ENCODE peak calls at places on chromosomes 6 and 20, in six cellular contexts. One of them, this sample, is unnamed.

GRCh38 chr20:5662769-5663168 is 87.4 kb upstream of the SHLD1 start:
- DNase-seq in astrocyte: no peak
- DNase-seq in activated CD4-positive, alpha-beta T cell treated with anti-CD3 and anti-CD28 coated beads, Interleukin-2, amount 50 U/mL, for 1 hour: no peak
- DNase-seq in stimulated activated CD8-positive, alpha-beta memory T cell treated with anti-CD3 and anti-CD28 coated beads, Interleukin-15, amount 100 ng/mL, for 4 hours: no peak
- DNase-seq in activated T-cell treated with anti-CD3 and anti-CD28 coated beads for 1 hour: no peak
- DNase-seq in fibroblast of the conjunctiva: no peak
- DNase-seq in this sample: no peak

GRCh38 chr6:39453236-39453635 is 130.7 kb upstream of the KCNK16 start:
- DNase-seq in astrocyte: peak; percentile 55
- DNase-seq in activated CD4-positive, alpha-beta T cell treated with anti-CD3 and anti-CD28 coated beads, Interleukin-2, amount 50 U/mL, for 1 hour: no peak
- DNase-seq in stimulated activated CD8-positive, alpha-beta memory T cell treated with anti-CD3 and anti-CD28 coated beads, Interleukin-15, amount 100 ng/mL, for 4 hours: no peak
- DNase-seq in activated T-cell treated with anti-CD3 and anti-CD28 coated beads for 1 hour: no peak
- DNase-seq in fibroblast of the conjunctiva: no peak
- DNase-seq in this sample: no peak

GRCh38 chr6:8240316-8240715 is 138.0 kb upstream of the EEF1E1 start:
- DNase-seq in astrocyte: no peak
- DNase-seq in activated CD4-positive, alpha-beta T cell treated with anti-CD3 and anti-CD28 coated beads, Interleukin-2, amount 50 U/mL, for 1 hour: no peak
- DNase-seq in stimulated activated CD8-positive, alpha-beta memory T cell treated with anti-CD3 and anti-CD28 coated beads, Interleukin-15, amount 100 ng/mL, for 4 hours: no peak
- DNase-seq in activated T-cell treated with anti-CD3 and anti-CD28 coated beads for 1 hour: no peak
- DNase-seq in fibroblast of the conjunctiva: no peak
- DNase-seq in this sample: no peak

GRCh38 chr20:63874254-63874653 is 9.2 kb downstream of the TPD52L2 start:
- DNase-seq in astrocyte: no peak
- DNase-seq in activated CD4-positive, alpha-beta T cell treated with anti-CD3 and anti-CD28 coated beads, Interleukin-2, amount 50 U/mL, for 1 hour: no peak
- DNase-seq in stimulated activated CD8-positive, alpha-beta memory T cell treated with anti-CD3 and anti-CD28 coated beads, Interleukin-15, amount 100 ng/mL, for 4 hours: no peak
- DNase-seq in activated T-cell treated with anti-CD3 and anti-CD28 coated beads for 1 hour: no peak
- DNase-seq in fibroblast of the conjunctiva: no peak
- DNase-seq in this sample: no peak

GRCh38 chr20:17803765-17804164 is 104.0 kb downstream of the BANF2 start:
- DNase-seq in astrocyte: no peak
- DNase-seq in activated CD4-positive, alpha-beta T cell treated with anti-CD3 and anti-CD28 coated beads, Interleukin-2, amount 50 U/mL, for 1 hour: no peak
- DNase-seq in stimulated activated CD8-positive, alpha-beta memory T cell treated with anti-CD3 and anti-CD28 coated beads, Interleukin-15, amount 100 ng/mL, for 4 hours: no peak
- DNase-seq in activated T-cell treated with anti-CD3 and anti-CD28 coated beads for 1 hour: no peak
- DNase-seq in fibroblast of the conjunctiva: no peak
- DNase-seq in this sample: no peak

GRCh38 chr6:3013486-3013885 is 13.8 kb downstream of the NQO2 start:
- DNase-seq in astrocyte: peak; percentile 32
- DNase-seq in activated CD4-positive, alpha-beta T cell treated with anti-CD3 and anti-CD28 coated beads, Interleukin-2, amount 50 U/mL, for 1 hour: no peak
- DNase-seq in stimulated activated CD8-positive, alpha-beta memory T cell treated with anti-CD3 and anti-CD28 coated beads, Interleukin-15, amount 100 ng/mL, for 4 hours: no peak
- DNase-seq in activated T-cell treated with anti-CD3 and anti-CD28 coated beads for 1 hour: no peak
- DNase-seq in fibroblast of the conjunctiva: no peak
- DNase-seq in this sample: no peak

GRCh38 chr6:153503810-153504209 is 372.7 kb upstream of the RGS17 start:
- DNase-seq in astrocyte: no peak
- DNase-seq in activated CD4-positive, alpha-beta T cell treated with anti-CD3 and anti-CD28 coated beads, Interleukin-2, amount 50 U/mL, for 1 hour: no peak
- DNase-seq in stimulated activated CD8-positive, alpha-beta memory T cell treated with anti-CD3 and anti-CD28 coated beads, Interleukin-15, amount 100 ng/mL, for 4 hours: no peak
- DNase-seq in activated T-cell treated with anti-CD3 and anti-CD28 coated beads for 1 hour: no peak
- DNase-seq in fibroblast of the conjunctiva: peak; percentile 0
- DNase-seq in this sample: no peak

GRCh38 chr6:111972714-111973678 is 80.9 kb upstream of the CCN6 start:
- DNase-seq in astrocyte: peak; percentile 98
- DNase-seq in activated CD4-positive, alpha-beta T cell treated with anti-CD3 and anti-CD28 coated beads, Interleukin-2, amount 50 U/mL, for 1 hour: peak; percentile 64
- DNase-seq in stimulated activated CD8-positive, alpha-beta memory T cell treated with anti-CD3 and anti-CD28 coated beads, Interleukin-15, amount 100 ng/mL, for 4 hours: peak; percentile 28
- DNase-seq in activated T-cell treated with anti-CD3 and anti-CD28 coated beads for 1 hour: peak; percentile 41
- DNase-seq in fibroblast of the conjunctiva: peak; percentile 89
- DNase-seq in this sample: peak; percentile 83

GRCh38 chr6:169047345-169047744 is 206.3 kb downstream of the THBS2 start:
- DNase-seq in astrocyte: no peak
- DNase-seq in activated CD4-positive, alpha-beta T cell treated with anti-CD3 and anti-CD28 coated beads, Interleukin-2, amount 50 U/mL, for 1 hour: no peak
- DNase-seq in stimulated activated CD8-positive, alpha-beta memory T cell treated with anti-CD3 and anti-CD28 coated beads, Interleukin-15, amount 100 ng/mL, for 4 hours: no peak
- DNase-seq in activated T-cell treated with anti-CD3 and anti-CD28 coated beads for 1 hour: no peak
- DNase-seq in fibroblast of the conjunctiva: no peak
- DNase-seq in this sample: no peak

GRCh38 chr6:18551228-18551627 is 164.1 kb downstream of the RNF144B start:
- DNase-seq in astrocyte: peak; percentile 66
- DNase-seq in activated CD4-positive, alpha-beta T cell treated with anti-CD3 and anti-CD28 coated beads, Interleukin-2, amount 50 U/mL, for 1 hour: no peak
- DNase-seq in stimulated activated CD8-positive, alpha-beta memory T cell treated with anti-CD3 and anti-CD28 coated beads, Interleukin-15, amount 100 ng/mL, for 4 hours: no peak
- DNase-seq in activated T-cell treated with anti-CD3 and anti-CD28 coated beads for 1 hour: no peak
- DNase-seq in fibroblast of the conjunctiva: peak; percentile 82
- DNase-seq in this sample: no peak

GRCh38 chr6:33727932-33728331 is 16.4 kb upstream of the UQCC2 start:
- DNase-seq in astrocyte: no peak
- DNase-seq in activated CD4-positive, alpha-beta T cell treated with anti-CD3 and anti-CD28 coated beads, Interleukin-2, amount 50 U/mL, for 1 hour: no peak
- DNase-seq in stimulated activated CD8-positive, alpha-beta memory T cell treated with anti-CD3 and anti-CD28 coated beads, Interleukin-15, amount 100 ng/mL, for 4 hours: no peak
- DNase-seq in activated T-cell treated with anti-CD3 and anti-CD28 coated beads for 1 hour: no peak
- DNase-seq in fibroblast of the conjunctiva: no peak
- DNase-seq in this sample: no peak

GRCh38 chr6:102154176-102154575 is 760.7 kb downstream of the GRIK2 start:
- DNase-seq in astrocyte: no peak
- DNase-seq in activated CD4-positive, alpha-beta T cell treated with anti-CD3 and anti-CD28 coated beads, Interleukin-2, amount 50 U/mL, for 1 hour: no peak
- DNase-seq in stimulated activated CD8-positive, alpha-beta memory T cell treated with anti-CD3 and anti-CD28 coated beads, Interleukin-15, amount 100 ng/mL, for 4 hours: no peak
- DNase-seq in activated T-cell treated with anti-CD3 and anti-CD28 coated beads for 1 hour: no peak
- DNase-seq in fibroblast of the conjunctiva: no peak
- DNase-seq in this sample: no peak

GRCh38 chr6:167778497-167779122 is 48.1 kb upstream of the AFDN start:
- DNase-seq in astrocyte: no peak
- DNase-seq in activated CD4-positive, alpha-beta T cell treated with anti-CD3 and anti-CD28 coated beads, Interleukin-2, amount 50 U/mL, for 1 hour: no peak
- DNase-seq in stimulated activated CD8-positive, alpha-beta memory T cell treated with anti-CD3 and anti-CD28 coated beads, Interleukin-15, amount 100 ng/mL, for 4 hours: no peak
- DNase-seq in activated T-cell treated with anti-CD3 and anti-CD28 coated beads for 1 hour: no peak
- DNase-seq in fibroblast of the conjunctiva: no peak
- DNase-seq in this sample: peak; percentile 40

GRCh38 chr6:164663634-164664033 is 645.8 kb downstream of the C6orf118 start:
- DNase-seq in astrocyte: no peak
- DNase-seq in activated CD4-positive, alpha-beta T cell treated with anti-CD3 and anti-CD28 coated beads, Interleukin-2, amount 50 U/mL, for 1 hour: no peak
- DNase-seq in stimulated activated CD8-positive, alpha-beta memory T cell treated with anti-CD3 and anti-CD28 coated beads, Interleukin-15, amount 100 ng/mL, for 4 hours: no peak
- DNase-seq in activated T-cell treated with anti-CD3 and anti-CD28 coated beads for 1 hour: no peak
- DNase-seq in fibroblast of the conjunctiva: no peak
- DNase-seq in this sample: no peak

GRCh38 chr20:9202440-9203080 is 133.7 kb downstream of the PLCB4 start:
- DNase-seq in astrocyte: peak; percentile 40
- DNase-seq in activated CD4-positive, alpha-beta T cell treated with anti-CD3 and anti-CD28 coated beads, Interleukin-2, amount 50 U/mL, for 1 hour: no peak
- DNase-seq in stimulated activated CD8-positive, alpha-beta memory T cell treated with anti-CD3 and anti-CD28 coated beads, Interleukin-15, amount 100 ng/mL, for 4 hours: no peak
- DNase-seq in activated T-cell treated with anti-CD3 and anti-CD28 coated beads for 1 hour: no peak
- DNase-seq in fibroblast of the conjunctiva: no peak
- DNase-seq in this sample: no peak

GRCh38 chr6:11206576-11206975 is 25.9 kb downstream of the NEDD9 start:
- DNase-seq in astrocyte: peak; percentile 67
- DNase-seq in activated CD4-positive, alpha-beta T cell treated with anti-CD3 and anti-CD28 coated beads, Interleukin-2, amount 50 U/mL, for 1 hour: no peak
- DNase-seq in stimulated activated CD8-positive, alpha-beta memory T cell treated with anti-CD3 and anti-CD28 coated beads, Interleukin-15, amount 100 ng/mL, for 4 hours: no peak
- DNase-seq in activated T-cell treated with anti-CD3 and anti-CD28 coated beads for 1 hour: no peak
- DNase-seq in fibroblast of the conjunctiva: no peak
- DNase-seq in this sample: peak; percentile 40

GRCh38 chr6:2432258-2432657 is 186.9 kb upstream of the GMDS start:
- DNase-seq in astrocyte: peak; percentile 97
- DNase-seq in activated CD4-positive, alpha-beta T cell treated with anti-CD3 and anti-CD28 coated beads, Interleukin-2, amount 50 U/mL, for 1 hour: no peak
- DNase-seq in stimulated activated CD8-positive, alpha-beta memory T cell treated with anti-CD3 and anti-CD28 coated beads, Interleukin-15, amount 100 ng/mL, for 4 hours: no peak
- DNase-seq in activated T-cell treated with anti-CD3 and anti-CD28 coated beads for 1 hour: no peak
- DNase-seq in fibroblast of the conjunctiva: peak; percentile 72
- DNase-seq in this sample: no peak

GRCh38 chr6:112331306-112331705 is 15.8 kb upstream of the RFPL4B start:
- DNase-seq in astrocyte: peak; percentile 43
- DNase-seq in activated CD4-positive, alpha-beta T cell treated with anti-CD3 and anti-CD28 coated beads, Interleukin-2, amount 50 U/mL, for 1 hour: no peak
- DNase-seq in stimulated activated CD8-positive, alpha-beta memory T cell treated with anti-CD3 and anti-CD28 coated beads, Interleukin-15, amount 100 ng/mL, for 4 hours: no peak
- DNase-seq in activated T-cell treated with anti-CD3 and anti-CD28 coated beads for 1 hour: no peak
- DNase-seq in fibroblast of the conjunctiva: no peak
- DNase-seq in this sample: no peak

This sample was measured in ascending aorta.